ENCODE peak calls at places on chromosomes 12 and 14, in eight cellular contexts. K is CD4-positive, CD25-positive, alpha-beta regulatory T cell; M is tibial artery; U is psoas muscle; I is OCI-LY7; A is mammary epithelial cell; T is neural progenitor cell; X is CD8-positive, alpha-beta T cell. S is an unnamed sample.

GRCh38 chr14:22887260-22887989 is 4.4 kb downstream of the REM2 start:
- DNase-seq in K (peak; percentile 33), M (peak; percentile 75), U (no peak), I (peak; percentile 98), A (peak; percentile 89), T (peak; percentile 89), X (no peak), S (no peak)

GRCh38 chr14:40386433-40386832 is 954.2 kb upstream of the FBXO33 start:
- DNase-seq in K (no peak), M (no peak), U (no peak), I (no peak), A (no peak), T (no peak), X (no peak), S (no peak)

GRCh38 chr12:48999371-49000131 is at the start of gene DDN:
- DNase-seq in K (peak; percentile 27), M (no peak), U (peak; percentile 65), I (peak; percentile 40), A (no peak), T (peak; percentile 69), X (peak; percentile 56), S (no peak)

GRCh38 chr12:53560912-53561589 is 53.8 kb upstream of the NPFF start:
- DNase-seq in K (no peak), M (no peak), U (no peak), I (no peak), A (no peak), T (no peak), X (no peak), S (no peak)

GRCh38 chr12:121980211-121980891 is 41.3 kb upstream of the BCL7A start:
- DNase-seq in K (no peak), M (no peak), U (no peak), I (peak; percentile 98), A (no peak), T (no peak), X (no peak), S (no peak)

GRCh38 chr14:76500480-76500879 is 124.5 kb downstream of the ESRRB start:
- DNase-seq in K (no peak), M (peak; percentile 40), U (no peak), I (no peak), A (no peak), T (no peak), X (no peak), S (no peak)

GRCh38 chr12:96510306-96510764 is 21.0 kb downstream of the CFAP54 start:
- DNase-seq in K (no peak), M (no peak), U (no peak), I (no peak), A (peak; percentile 24), T (no peak), X (no peak), S (no peak)

GRCh38 chr14:20435454-20436362 is at the start of gene KLHL33:
- DNase-seq in K (no peak), M (no peak), U (peak; percentile 66), I (no peak), A (no peak), T (no peak), X (no peak), S (no peak)

GRCh38 chr12:115661103-115661502 is 616.4 kb downstream of the MED13L start:
- DNase-seq in K (no peak), M (no peak), U (no peak), I (no peak), A (no peak), T (no peak), X (no peak), S (no peak)

GRCh38 chr12:119417440-119417839 is 82.9 kb downstream of the CCDC60 start:
- DNase-seq in K (no peak), M (no peak), U (no peak), I (no peak), A (no peak), T (no peak), X (no peak), S (no peak)

GRCh38 chr12:124496584-124496983 is 70.8 kb downstream of the NCOR2 start:
- DNase-seq in K (no peak), M (no peak), U (no peak), I (peak; percentile 53), A (no peak), T (no peak), X (no peak), S (no peak)

GRCh38 chr12:46449856-46450255 is 77.3 kb upstream of the SLC38A2 start:
- DNase-seq in K (no peak), M (no peak), U (no peak), I (no peak), A (no peak), T (no peak), X (no peak), S (no peak)
- H3K4me1 ChIP-seq in K (no peaks in the 10 kb centered on the region), M (peaks cover 37% of the 10 kb centered on the region), U (peaks cover 57% of the 10 kb centered on the region), I (no peaks in the 10 kb centered on the region), A (peaks cover 62% of the 10 kb centered on the region), T (peaks cover 10% of the 10 kb centered on the region), X (peaks cover 26% of the 10 kb centered on the region), S (peaks cover 66% of the 10 kb centered on the region)

GRCh38 chr12:104182144-104182543 is 33.4 kb upstream of the TXNRD1 start:
- DNase-seq in K (no peak), M (peak; percentile 94), U (peak; percentile 81), I (no peak), A (peak; percentile 71), T (no peak), X (no peak), S (no peak)
- H3K27ac ChIP-seq in K (no peak overlapping the region), M (peak overlapping the region; percentile 83), U (peak overlapping the region; percentile 61), I (no peak overlapping the region), A (no peak overlapping the region), T (no peak overlapping the region), X (no peak overlapping the region), S (no peak overlapping the region)

GRCh38 chr14:99581371-99581770 is 22.6 kb downstream of the CCDC85C start:
- DNase-seq in K (no peak), M (no peak), U (no peak), I (no peak), A (no peak), T (peak; percentile 91), X (no peak), S (no peak)

GRCh38 chr14:99584823-99585222 is 19.2 kb downstream of the CCDC85C start:
- DNase-seq in K (no peak), M (no peak), U (no peak), I (no peak), A (no peak), T (no peak), X (no peak), S (no peak)

GRCh38 chr14:99579077-99579836 is 24.8 kb downstream of the CCDC85C start:
- DNase-seq in K (no peak), M (no peak), U (no peak), I (no peak), A (peak; percentile 63), T (no peak), X (no peak), S (peak; percentile 69)

GRCh38 chr14:99579903-99580570 is 24.0 kb downstream of the CCDC85C start:
- DNase-seq in K (no peak), M (no peak), U (no peak), I (peak; percentile 17), A (peak; percentile 63), T (peak; percentile 65), X (no peak), S (peak; percentile 99)

GRCh38 chr14:99581960-99582359 is 22.0 kb downstream of the CCDC85C start:
- DNase-seq in K (no peak), M (no peak), U (no peak), I (no peak), A (no peak), T (no peak), X (no peak), S (no peak)
- H3K4me1 ChIP-seq in K (no peaks in the 10 kb centered on the region), M (peaks cover 14% of the 10 kb centered on the region), U (peaks cover 22% of the 10 kb centered on the region), I (peaks cover 22% of the 10 kb centered on the region), A (peaks cover 34% of the 10 kb centered on the region), T (peaks cover 24% of the 10 kb centered on the region), X (no peaks in the 10 kb centered on the region), S (peaks cover 39% of the 10 kb centered on the region)

DNA sequence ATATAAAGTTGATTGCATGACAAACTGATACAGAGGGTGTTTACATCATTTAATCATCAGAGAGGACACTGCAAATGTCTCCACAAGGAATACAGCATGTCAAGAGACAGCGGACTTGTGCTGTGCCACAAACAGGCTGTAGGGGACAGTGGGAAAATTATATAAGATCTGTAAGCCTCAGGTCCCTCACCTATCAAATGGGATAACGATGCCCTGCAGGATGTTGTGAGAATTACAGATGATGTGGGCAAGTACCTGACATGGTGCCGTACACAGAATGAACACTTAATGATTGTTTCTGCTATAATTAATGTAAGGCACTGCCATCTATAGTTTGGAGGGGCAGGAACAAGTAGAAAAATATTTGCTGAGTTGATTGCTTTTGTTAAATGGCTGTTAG is 81.9 kb upstream of the GTF2A1 start:
- DNase-seq in K (no peak), M (no peak), U (no peak), I (peak; percentile 35), A (no peak), T (no peak), X (no peak), S (no peak)
- H3K27ac ChIP-seq in K (no peak overlapping the region), M (no peak overlapping the region), U (peak overlapping the region; percentile 83), I (no peak overlapping the region), A (no peak overlapping the region), T (no peak overlapping the region), X (no peak overlapping the region), S (peak overlapping the region; percentile 28)

DNA sequence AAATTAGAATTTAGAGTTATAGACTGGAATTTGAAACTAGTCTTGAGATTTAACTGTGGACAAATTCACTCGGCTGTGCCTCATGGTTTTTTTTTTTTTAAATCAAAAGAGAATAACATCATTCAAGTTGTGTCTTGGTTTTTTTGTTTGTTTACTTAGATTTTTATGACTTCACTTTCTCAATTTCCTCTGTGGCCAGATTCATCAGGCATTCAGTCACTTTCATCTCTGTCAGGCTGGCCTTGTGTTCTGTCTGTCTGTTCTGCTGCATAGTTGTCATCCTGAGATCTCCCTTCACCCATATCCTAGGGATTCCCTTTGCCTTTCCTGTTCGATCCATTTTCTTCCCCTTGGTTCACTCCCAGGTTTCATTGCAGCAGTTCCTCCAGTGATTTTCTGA is 10.0 kb downstream of the MARK3 start:
- DNase-seq in K (no peak), M (no peak), U (no peak), I (no peak), A (no peak), T (no peak), X (peak; percentile 14), S (no peak)
- H3K4me1 ChIP-seq in K (peaks cover 66% of the 10 kb centered on the region), M (peaks cover 98% of the 10 kb centered on the region), U (peaks cover 79% of the 10 kb centered on the region), I (peaks cover 32% of the 10 kb centered on the region), A (peaks cover 42% of the 10 kb centered on the region), T (peaks cover 16% of the 10 kb centered on the region), X (peaks cover 66% of the 10 kb centered on the region), S (peaks cover 48% of the 10 kb centered on the region)